ENCODE peak calls at places on chromosomes 6 and 20, in four cellular contexts. O, F, J and C are unnamed samples.

GRCh38 chr20:54167909-54168872 is 5.6 kb downstream of the CYP24A1 start:
- DNase-seq in O (no peak), F (no peak), J (no peak), C (no peak)

GRCh38 chr6:130018830-130019795 is 732 bp downstream of the L3MBTL3 start:
- DNase-seq in O (peak; percentile 76), F (peak; percentile 64), J (no peak), C (no peak)

GRCh38 chr6:82410151-82410621 is 46.6 kb downstream of the TPBG start:
- DNase-seq in O (no peak), F (no peak), J (no peak), C (no peak)

GRCh38 chr20:10313215-10313614 is 94.6 kb downstream of the SNAP25 start:
- DNase-seq in O (no peak), F (no peak), J (no peak), C (no peak)

GRCh38 chr6:37489697-37490336 is 9.9 kb downstream of the CCDC167 start:
- DNase-seq in O (no peak), F (no peak), J (no peak), C (no peak)

GRCh38 chr6:144104488-144104887 is 9.1 kb upstream of the SF3B5 start:
- DNase-seq in O (no peak), F (no peak), J (no peak), C (no peak)

GRCh38 chr20:53769041-53769440 is 175.4 kb upstream of the ZNF217 start:
- DNase-seq in O (no peak), F (no peak), J (no peak), C (peak; percentile 71)

GRCh38 chr6:25987845-25988244 is 25.2 kb downstream of the TRIM38 start:
- DNase-seq in O (peak; percentile 45), F (no peak), J (no peak), C (no peak)

GRCh38 chr6:149749594-149750135 is at the start of gene PCMT1:
- DNase-seq in O (peak; percentile 97), F (peak; percentile 96), J (peak; percentile 56), C (peak; percentile 95)

GRCh38 chr20:47785900-47786762 is 850 bp upstream of the SULF2 start:
- DNase-seq in O (peak; percentile 88), F (peak; percentile 70), J (no peak), C (peak; percentile 91)

GRCh38 chr6:136628996-136629395 is 78.8 kb upstream of the MAP7 start:
- DNase-seq in O (no peak), F (no peak), J (no peak), C (no peak)

GRCh38 chr6:105917038-105917695 is 169.0 kb upstream of the PRDM1 start:
- DNase-seq in O (no peak), F (no peak), J (no peak), C (no peak)

GRCh38 chr6:14079433-14079832 is 38.1 kb upstream of the CD83 start:
- DNase-seq in O (no peak), F (no peak), J (no peak), C (no peak)

GRCh38 chr6:139982652-139983051 is 608.2 kb upstream of the CITED2 start:
- DNase-seq in O (peak; percentile 45), F (no peak), J (no peak), C (no peak)

GRCh38 chr20:1322511-1323245 is 6.3 kb downstream of the SDCBP2 start:
- DNase-seq in O (no peak), F (no peak), J (no peak), C (no peak)

GRCh38 chr6:33607784-33608161 is 13.3 kb upstream of the ITPR3 start:
- DNase-seq in O (no peak), F (no peak), J (no peak), C (no peak)

GRCh38 chr20:47607208-47607613 is 105.5 kb downstream of the NCOA3 start:
- DNase-seq in O (no peak), F (no peak), J (no peak), C (no peak)

GRCh38 chr20:42506397-42506796 is 683.3 kb downstream of the PTPRT start:
- DNase-seq in O (no peak), F (no peak), J (no peak), C (no peak)

GRCh38 chr20:52838510-52839241 is 133.5 kb upstream of the TSHZ2 start:
- DNase-seq in O (no peak), F (no peak), J (no peak), C (no peak)

GRCh38 chr6:27825025-27825823 is 87.0 kb downstream of the OR2B2 start:
- DNase-seq in O (no peak), F (no peak), J (no peak), C (no peak)

GRCh38 chr6:55636406-55637102 is 57.6 kb upstream of the HMGCLL1 start:
- DNase-seq in O (no peak), F (no peak), J (no peak), C (no peak)

GRCh38 chr20:4053516-4053919 is 38.2 kb upstream of the RNF24 start:
- DNase-seq in O (no peak), F (no peak), J (no peak), C (no peak)

GRCh38 chr6:2764610-2765165 is 505 bp upstream of the WRNIP1 start:
- DNase-seq in O (peak; percentile 61), F (peak; percentile 61), J (no peak), C (peak; percentile 52)

GRCh38 chr20:63374532-63374931 is 13.4 kb upstream of the CHRNA4 start:
- DNase-seq in O (no peak), F (no peak), J (no peak), C (no peak)

GRCh38 chr6:128174724-128175123 is 273.9 kb upstream of the THEMIS start:
- DNase-seq in O (no peak), F (no peak), J (no peak), C (no peak)

GRCh38 chr20:53942121-53942816 is 128.1 kb downstream of the BCAS1 start:
- DNase-seq in O (peak; percentile 73), F (no peak), J (no peak), C (no peak)

DNA sequence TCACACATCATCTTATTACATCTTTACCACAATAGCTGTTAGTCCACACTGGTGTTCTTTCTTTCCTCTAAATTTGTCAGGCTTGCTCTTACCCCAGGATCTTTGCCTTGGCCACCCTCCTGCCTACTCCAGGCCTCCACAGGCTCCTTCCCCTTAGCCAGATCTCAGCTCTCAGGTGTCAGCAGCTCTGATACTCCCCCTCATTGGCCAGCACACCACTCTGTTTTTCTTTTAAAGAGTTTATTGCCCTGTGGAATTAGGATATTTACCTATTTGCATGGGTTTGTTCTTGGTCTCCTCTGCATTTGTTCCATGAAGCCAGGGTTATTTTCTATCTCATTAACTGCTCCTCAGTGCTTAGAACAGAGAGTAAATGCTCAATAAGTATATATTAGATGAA is 36.7 kb downstream of the GCNT2 start:
- DNase-seq in O (no peak), F (no peak), J (no peak), C (no peak)
- TF ChIP-seq CTCF in O (no peak), F (no peak), J (no peak), C (no peak)

GRCh38 chr6:169326067-169326799 is 72.6 kb upstream of the THBS2 start:
- DNase-seq in O (peak; percentile 69), F (no peak), J (no peak), C (peak; percentile 45)
- H3K4me1 ChIP-seq in O (no peaks in the 10 kb centered on the region), F (no peaks in the 10 kb centered on the region), J (no peaks in the 10 kb centered on the region), C (no peaks in the 10 kb centered on the region)

GRCh38 chr6:110139052-110139451 is 40.4 kb downstream of the WASF1 start:
- DNase-seq in O (no peak), F (no peak), J (no peak), C (no peak)
- H3K9me3 ChIP-seq in O (no peaks in the 10 kb centered on the region), F (no peaks in the 10 kb centered on the region), J (no peaks in the 10 kb centered on the region), C (no peaks in the 10 kb centered on the region)

GRCh38 chr20:57329608-57330221 is at the start of gene SPO11:
- DNase-seq in O (peak; percentile 77), F (no peak), J (no peak), C (peak; percentile 67)
- TF ChIP-seq CTCF in O (peak; percentile 77), F (no peak), J (no peak), C (peak; percentile 41)

DNA sequence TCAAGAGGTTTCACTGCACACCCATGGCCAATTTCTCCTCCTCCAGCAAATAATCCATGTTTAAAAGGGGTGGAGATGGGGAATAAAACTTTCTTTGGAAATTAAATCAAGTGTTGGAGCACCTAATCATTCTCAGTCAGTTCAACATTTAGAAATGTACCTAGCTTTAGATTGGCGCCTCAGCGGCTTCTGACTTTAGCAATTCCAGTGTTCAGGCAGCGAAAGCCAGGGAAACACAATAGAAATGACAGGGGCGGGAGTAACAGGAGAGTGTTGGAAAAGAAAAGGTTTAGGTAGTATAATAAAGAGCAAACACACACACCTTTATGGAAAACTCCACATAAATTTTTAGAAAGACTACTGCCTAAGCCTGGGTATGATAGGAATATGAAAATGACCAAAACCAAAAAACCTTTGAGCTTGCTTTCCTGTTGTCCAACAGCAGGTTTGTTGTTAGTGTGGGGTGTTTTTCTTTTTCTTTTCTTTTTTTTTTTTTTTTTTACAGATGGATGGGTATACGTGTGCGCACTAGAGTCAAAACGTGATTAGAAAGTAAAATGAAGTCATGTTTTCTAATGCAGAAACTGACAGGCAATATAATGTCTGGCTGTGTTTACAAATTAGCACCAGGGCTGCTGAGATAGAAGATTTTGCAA is 7.7 kb downstream of the TFAP2A start:
- DNase-seq in O (peak; percentile 58), F (no peak), J (no peak), C (no peak)
- H3K4me1 ChIP-seq in O (peaks cover 13% of the 10 kb centered on the region), F (peaks cover 22% of the 10 kb centered on the region), J (peaks cover 28% of the 10 kb centered on the region), C (peaks cover 17% of the 10 kb centered on the region)

GRCh38 chr6:168307695-168308021 is 11.9 kb downstream of the DACT2 start:
- DNase-seq in O (no peak), F (no peak), J (no peak), C (no peak)
- H3K9me3 ChIP-seq in O (no peaks in the 10 kb centered on the region), F (no peaks in the 10 kb centered on the region), J (no peaks in the 10 kb centered on the region), C (no peaks in the 10 kb centered on the region)

GRCh38 chr6:113522376-113522775 is 334.8 kb upstream of the MARCKS start:
- DNase-seq in O (no peak), F (no peak), J (no peak), C (no peak)
- TF ChIP-seq CTCF in O (no peak), F (no peak), J (no peak), C (no peak)

GRCh38 chr6:8023638-8024037 is 40.6 kb downstream of the BLOC1S5 start:
- DNase-seq in O (no peak), F (no peak), J (no peak), C (no peak)
- H3K4me1 ChIP-seq in O (no peaks in the 10 kb centered on the region), F (peaks cover 4% of the 10 kb centered on the region), J (peaks cover 4% of the 10 kb centered on the region), C (peaks cover 3% of the 10 kb centered on the region)

DNA sequence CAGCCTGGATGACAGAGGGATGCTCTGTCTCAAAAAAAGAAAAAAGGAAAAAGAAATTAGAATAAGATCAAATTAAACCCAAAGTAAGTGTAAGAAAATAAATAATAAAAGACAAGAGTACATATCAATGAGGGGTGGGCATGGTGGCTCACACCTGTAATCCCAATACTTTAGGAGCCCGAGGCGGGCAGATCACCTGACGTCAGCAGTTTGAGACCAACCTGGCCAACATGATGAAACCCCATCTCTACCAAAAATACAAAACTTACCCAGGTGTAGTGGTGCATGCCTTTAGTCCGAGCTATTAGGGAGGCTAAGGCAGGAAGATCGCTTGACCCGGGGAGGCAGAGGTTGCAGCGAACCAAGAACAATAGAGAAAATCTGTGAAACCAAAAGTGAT is 14.9 kb upstream of the STAU1 start:
- DNase-seq in O (no peak), F (no peak), J (no peak), C (no peak)
- H3K9me3 ChIP-seq in O (no peaks in the 10 kb centered on the region), F (no peaks in the 10 kb centered on the region), J (no peaks in the 10 kb centered on the region), C (no peaks in the 10 kb centered on the region)